ENCODE peak calls at places on chromosome 13, in four cellular contexts. E, I, N and A are unnamed samples.
A peak's percentile ranks its signal among the peaks of the same experiment; 100 is the strongest.

GRCh38 chr13:25069911-25070310 is 26.0 kb upstream of the PABPC3 start:
- DNase-seq in E (no peak), I (no peak), N (no peak), A (no peak)

GRCh38 chr13:112652512-112653458 is 37.1 kb upstream of the ATP11A start:
- DNase-seq in E (no peak), I (no peak), N (no peak), A (no peak)

GRCh38 chr13:95754069-95754468 is 77.1 kb downstream of the DNAJC3 start:
- DNase-seq in E (no peak), N (no peak), I (no peak), A (no peak)

GRCh38 chr13:44874886-44875630 is 114.2 kb downstream of the NUFIP1 start:
- DNase-seq in I (no peak), E (no peak), N (no peak), A (no peak)

GRCh38 chr13:80337011-80337688 is 3.8 kb downstream of the SPRY2 start:
- DNase-seq in N (no peak), I (no peak), E (peak; percentile 73), A (no peak)

GRCh38 chr13:38535271-38535670 is 151.6 kb upstream of the FREM2 start:
- DNase-seq in E (no peak), I (no peak), N (no peak), A (no peak)

GRCh38 chr13:45331981-45332830 is 8.8 kb downstream of the TPT1 start:
- DNase-seq in E (no peak), I (peak; percentile 75), N (no peak), A (no peak)

GRCh38 chr13:93882086-93882651 is 597.3 kb downstream of the DCT start:
- DNase-seq in N (no peak), E (no peak), I (no peak), A (no peak)

GRCh38 chr13:32880636-32881035 is 135.6 kb upstream of the KL start:
- DNase-seq in E (no peak), I (no peak), N (no peak), A (no peak)

GRCh38 chr13:65416784-65417183 is 1813.4 kb downstream of the PCDH9 start:
- DNase-seq in I (no peak), N (no peak), E (no peak), A (no peak)

GRCh38 chr13:66343224-66343828 is 886.8 kb downstream of the PCDH9 start:
- DNase-seq in I (no peak), E (no peak), N (no peak), A (no peak)

GRCh38 chr13:106528711-106529414 is 6.6 kb downstream of the EFNB2 start:
- DNase-seq in N (no peak), E (no peak), I (no peak), A (no peak)

GRCh38 chr13:99347911-99348451 is 40.8 kb upstream of the GPR183 start:
- DNase-seq in N (no peak), E (no peak), I (no peak), A (no peak)

GRCh38 chr13:40652588-40652940 is 13.9 kb downstream of the FOXO1 start:
- DNase-seq in N (no peak), E (no peak), I (no peak), A (no peak)
- H3K4me1 ChIP-seq in N (peaks cover 6% of the 10 kb centered on the region), E (peaks cover 41% of the 10 kb centered on the region), I (peaks cover 50% of the 10 kb centered on the region), A (peaks cover 78% of the 10 kb centered on the region)

GRCh38 chr13:74073231-74073630 is 61.0 kb downstream of the KLF12 start:
- DNase-seq in E (no peak), I (no peak), N (no peak), A (no peak)

GRCh38 chr13:74070065-74070464 is 64.1 kb downstream of the KLF12 start:
- DNase-seq in I (no peak), N (no peak), E (no peak), A (no peak)

GRCh38 chr13:74068471-74068870 is 65.7 kb downstream of the KLF12 start:
- DNase-seq in N (no peak), E (no peak), I (no peak), A (no peak)

GRCh38 chr13:74067818-74068217 is 66.4 kb downstream of the KLF12 start:
- DNase-seq in I (no peak), E (no peak), N (no peak), A (no peak)

DNA sequence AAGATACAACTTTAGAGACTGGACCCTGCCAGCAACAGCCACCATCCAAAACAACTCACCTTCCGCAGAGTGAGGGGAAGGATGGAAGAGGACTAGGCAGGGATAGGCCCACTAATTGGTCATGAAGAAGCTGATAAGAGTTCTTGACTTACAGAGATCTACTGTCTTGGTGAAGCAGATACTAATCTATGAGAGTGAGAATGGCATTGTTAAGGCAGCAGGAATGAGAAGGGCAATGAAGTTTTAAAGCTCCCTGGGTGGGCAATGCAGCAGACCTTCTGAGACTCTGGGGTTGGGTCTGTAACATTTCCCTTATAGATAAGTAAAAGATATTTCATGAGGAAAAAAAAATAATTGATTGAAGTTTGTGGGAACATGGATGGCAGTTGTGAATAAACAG is 63.7 kb downstream of the KLF12 start:
- DNase-seq in N (no peak), I (no peak), E (no peak), A (no peak)
- H3K4me3 ChIP-seq in N (no peak overlapping the region), I (no peak overlapping the region), E (no peak overlapping the region), A (no peak overlapping the region)

GRCh38 chr13:76879876-76880270 is 6.3 kb downstream of the KCTD12 start:
- DNase-seq in E (no peak), N (no peak), I (no peak), A (no peak)
- H3K4me1 ChIP-seq in E (peaks cover 19% of the 10 kb centered on the region), N (no peaks in the 10 kb centered on the region), I (peaks cover 26% of the 10 kb centered on the region), A (peaks cover 59% of the 10 kb centered on the region)

GRCh38 chr13:97108535-97108910 is 113.6 kb upstream of the MBNL2 start:
- DNase-seq in E (no peak), N (no peak), I (peak; percentile 77), A (no peak)

GRCh38 chr13:97109256-97109655 is 112.9 kb upstream of the MBNL2 start:
- DNase-seq in N (no peak), E (no peak), I (no peak), A (no peak)

GRCh38 chr13:97107815-97108534 is 113.7 kb upstream of the OXGR1 start:
- DNase-seq in N (no peak), I (peak; percentile 44), E (no peak), A (no peak)

GRCh38 chr13:97111705-97112104 is 110.4 kb upstream of the MBNL2 start:
- DNase-seq in E (no peak), N (no peak), I (no peak), A (no peak)

GRCh38 chr13:97109841-97110492 is 112.2 kb upstream of the MBNL2 start:
- DNase-seq in N (peak; percentile 91), I (peak; percentile 95), E (peak; percentile 98), A (peak; percentile 91)
- H3K4me3 ChIP-seq in N (peak overlapping the region; percentile 27), I (no peak overlapping the region), E (peak overlapping the region; percentile 16), A (peak overlapping the region; percentile 49)

GRCh38 chr13:49421391-49421790 is 22.5 kb downstream of the CAB39L start:
- DNase-seq in N (peak; percentile 25), I (no peak), E (no peak), A (no peak)
- H3K4me1 ChIP-seq in N (no peaks in the 10 kb centered on the region), I (peaks cover 10% of the 10 kb centered on the region), E (no peaks in the 10 kb centered on the region), A (no peaks in the 10 kb centered on the region)

DNA sequence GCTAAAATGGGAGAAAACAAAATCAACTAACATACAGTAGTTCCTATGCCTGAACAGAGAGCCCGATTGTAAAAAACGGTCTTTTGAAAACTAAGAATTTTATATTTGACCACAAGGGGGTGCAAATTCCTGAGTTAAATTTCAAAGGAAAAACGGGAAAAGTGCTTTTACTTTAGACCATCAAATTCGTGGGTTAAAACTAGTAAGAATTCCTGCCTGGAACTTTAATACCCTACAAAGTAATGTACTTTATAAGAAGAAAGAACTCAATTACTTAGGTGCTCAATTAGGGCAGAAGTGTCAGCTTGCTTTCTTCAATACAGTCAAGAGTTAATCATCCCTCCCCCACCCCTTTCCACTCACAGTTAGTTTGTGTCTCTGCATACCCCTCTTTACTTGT is 69.8 kb downstream of the KCNRG start:
- DNase-seq in E (no peak), I (no peak), N (no peak), A (no peak)
- H3K4me3 ChIP-seq in E (peak overlapping the region; percentile 13), I (no peak overlapping the region), N (no peak overlapping the region), A (peak overlapping the region; percentile 33)

GRCh38 chr13:114050536-114051450 is 76.9 kb upstream of the C13orf46 start:
- DNase-seq in E (peak; percentile 70), I (no peak), N (no peak), A (no peak)
- H3K4me1 ChIP-seq in E (no peaks in the 10 kb centered on the region), I (no peaks in the 10 kb centered on the region), N (no peaks in the 10 kb centered on the region), A (peaks cover 8% of the 10 kb centered on the region)